ENCODE peak calls at places on chromosomes 12 and 14, in five cellular contexts. P is left cardiac atrium, X is NCI-H1105 treated with DMSO at 0.1 percent for 48 hours, S is GM12865, D is upper lobe of right lung. M is an unnamed sample.

GRCh38 chr14:21104448-21105060 is 3.7 kb downstream of the TMEM253 start:
- DNase-seq in P (peak), X (peak), S (peak), D (peak), M (peak)

GRCh38 chr14:23302290-23303225 is at the start of gene PPP1R3E:
- DNase-seq in P (peak), X (peak), S (peak), D (peak), M (peak)

GRCh38 chr12:12922191-12922616 is 29.8 kb downstream of the GPRC5D start:
- DNase-seq in P (peak), X (no peak), S (no peak), D (no peak), M (no peak)

GRCh38 chr12:1799882-1800645 is 20.3 kb upstream of the LRTM2 start:
- DNase-seq in P (no peak), X (no peak), S (no peak), D (peak), M (no peak)

GRCh38 chr12:50925342-50925651 is 27.0 kb upstream of the HIGD1C start:
- DNase-seq in P (no peak), X (peak), S (peak), D (no peak), M (no peak)

GRCh38 chr12:53051881-53052412 is 2.1 kb downstream of the TNS2 start:
- DNase-seq in P (no peak), X (no peak), S (no peak), D (peak), M (no peak)

GRCh38 chr12:123271182-123271491 is 519 bp downstream of the CDK2AP1 start:
- DNase-seq in P (peak), X (peak), S (peak), D (peak), M (peak)

GRCh38 chr12:89663577-89664357 is 44.9 kb downstream of the ATP2B1 start:
- DNase-seq in P (no peak), X (no peak), S (peak), D (no peak), M (no peak)

GRCh38 chr12:80161612-80162011 is 62.3 kb downstream of the OTOGL start:
- DNase-seq in P (no peak), X (no peak), S (no peak), D (no peak), M (no peak)

GRCh38 chr12:48779869-48780268 is 9.0 kb downstream of the ADCY6 start:
- DNase-seq in P (peak), X (no peak), S (no peak), D (no peak), M (no peak)

GRCh38 chr12:3662516-3662915 is 90.4 kb downstream of the CRACR2A start:
- DNase-seq in P (no peak), X (no peak), S (no peak), D (no peak), M (no peak)

GRCh38 chr12:24378548-24379011 is 429.1 kb upstream of the SOX5 start:
- DNase-seq in P (no peak), X (no peak), S (no peak), D (no peak), M (no peak)

GRCh38 chr14:104681689-104682074 is 7.7 kb upstream of the INF2 start:
- DNase-seq in P (peak), X (no peak), S (no peak), D (peak), M (peak)

GRCh38 chr12:34397591-34398365 is 375.5 kb downstream of the ALG10 start:
- DNase-seq in P (peak), X (no peak), S (no peak), D (peak), M (peak)

GRCh38 chr12:49974231-49974675 is 1.5 kb downstream of the AQP6 start:
- DNase-seq in P (peak), X (no peak), S (no peak), D (peak), M (peak)